ENCODE peak calls at places on chromosome 4, in six cellular contexts. One of them, this sample, is unnamed.

GRCh38 chr4:80221161-80221560 is 23.9 kb downstream of the PRDM8 start:
- DNase-seq in epithelial cell of proximal tubule: no peak
- DNase-seq in A549: no peak
- DNase-seq in stomach: no peak
- DNase-seq in psoas muscle: no peak
- DNase-seq in pancreas: no peak
- DNase-seq in this sample: no peak

GRCh38 chr4:94926936-94927335 is 169.2 kb downstream of the BMPR1B start:
- DNase-seq in epithelial cell of proximal tubule: no peak
- DNase-seq in A549: no peak
- DNase-seq in stomach: no peak
- DNase-seq in psoas muscle: no peak
- DNase-seq in pancreas: no peak
- DNase-seq in this sample: no peak

GRCh38 chr4:42736538-42736937 is 79.6 kb upstream of the ATP8A1 start:
- DNase-seq in epithelial cell of proximal tubule: no peak
- DNase-seq in A549: no peak
- DNase-seq in stomach: no peak
- DNase-seq in psoas muscle: no peak
- DNase-seq in pancreas: no peak
- DNase-seq in this sample: no peak

GRCh38 chr4:122842392-122842791 is 15.8 kb downstream of the FGF2 start:
- DNase-seq in epithelial cell of proximal tubule: no peak
- DNase-seq in A549: no peak
- DNase-seq in stomach: no peak
- DNase-seq in psoas muscle: no peak
- DNase-seq in pancreas: no peak
- DNase-seq in this sample: no peak

GRCh38 chr4:5376015-5376414 is 324.7 kb downstream of the STK32B start:
- DNase-seq in epithelial cell of proximal tubule: no peak
- DNase-seq in A549: no peak
- DNase-seq in stomach: no peak
- DNase-seq in psoas muscle: no peak
- DNase-seq in pancreas: no peak
- DNase-seq in this sample: no peak

GRCh38 chr4:184337907-184338306 is 120.2 kb upstream of the ENPP6 start:
- DNase-seq in epithelial cell of proximal tubule: no peak
- DNase-seq in A549: no peak
- DNase-seq in stomach: no peak
- DNase-seq in psoas muscle: no peak
- DNase-seq in pancreas: no peak
- DNase-seq in this sample: no peak

GRCh38 chr4:156329779-156330178 is 376.1 kb upstream of the CTSO start:
- DNase-seq in epithelial cell of proximal tubule: no peak
- DNase-seq in A549: no peak
- DNase-seq in stomach: no peak
- DNase-seq in psoas muscle: no peak
- DNase-seq in pancreas: no peak
- DNase-seq in this sample: no peak

GRCh38 chr4:173013232-173013932 is 155.2 kb upstream of the GALNT7 start:
- DNase-seq in epithelial cell of proximal tubule: no peak
- DNase-seq in A549: peak; percentile 27
- DNase-seq in stomach: peak; percentile 49
- DNase-seq in psoas muscle: no peak
- DNase-seq in pancreas: no peak
- DNase-seq in this sample: peak; percentile 73

GRCh38 chr4:145083891-145084640 is 13.9 kb downstream of the ANAPC10 start:
- DNase-seq in epithelial cell of proximal tubule: no peak
- DNase-seq in A549: no peak
- DNase-seq in stomach: no peak
- DNase-seq in psoas muscle: no peak
- DNase-seq in pancreas: no peak
- DNase-seq in this sample: no peak

GRCh38 chr4:74772783-74773182 is 21.5 kb downstream of the BTC start:
- DNase-seq in epithelial cell of proximal tubule: no peak
- DNase-seq in A549: no peak
- DNase-seq in stomach: no peak
- DNase-seq in psoas muscle: no peak
- DNase-seq in pancreas: no peak
- DNase-seq in this sample: no peak

GRCh38 chr4:80295841-80296240 is 29.4 kb downstream of the FGF5 start:
- DNase-seq in epithelial cell of proximal tubule: no peak
- DNase-seq in A549: no peak
- DNase-seq in stomach: no peak
- DNase-seq in psoas muscle: no peak
- DNase-seq in pancreas: no peak
- DNase-seq in this sample: no peak

GRCh38 chr4:104941661-104942062 is 205.0 kb upstream of the TET2 start:
- DNase-seq in epithelial cell of proximal tubule: peak; percentile 79
- DNase-seq in A549: no peak
- DNase-seq in stomach: no peak
- DNase-seq in psoas muscle: no peak
- DNase-seq in pancreas: no peak
- DNase-seq in this sample: no peak

GRCh38 chr4:119240568-119240967 is 28.1 kb downstream of the USP53 start:
- DNase-seq in epithelial cell of proximal tubule: no peak
- DNase-seq in A549: no peak
- DNase-seq in stomach: no peak
- DNase-seq in psoas muscle: no peak
- DNase-seq in pancreas: no peak
- DNase-seq in this sample: no peak

GRCh38 chr4:176205299-176205698 is 9.9 kb upstream of the SPATA4 start:
- DNase-seq in epithelial cell of proximal tubule: no peak
- DNase-seq in A549: no peak
- DNase-seq in stomach: no peak
- DNase-seq in psoas muscle: no peak
- DNase-seq in pancreas: no peak
- DNase-seq in this sample: no peak

GRCh38 chr4:87521757-87522374 is 7.3 kb downstream of the SPARCL1 start:
- DNase-seq in epithelial cell of proximal tubule: no peak
- DNase-seq in A549: peak; percentile 5
- DNase-seq in stomach: no peak
- DNase-seq in psoas muscle: no peak
- DNase-seq in pancreas: no peak
- DNase-seq in this sample: no peak

GRCh38 chr4:37893164-37893563 is 2.3 kb downstream of the TBC1D1 start:
- DNase-seq in epithelial cell of proximal tubule: no peak
- DNase-seq in A549: no peak
- DNase-seq in stomach: no peak
- DNase-seq in psoas muscle: no peak
- DNase-seq in pancreas: no peak
- DNase-seq in this sample: no peak

GRCh38 chr4:37889849-37890500 is 909 bp upstream of the TBC1D1 start:
- DNase-seq in epithelial cell of proximal tubule: no peak
- DNase-seq in A549: no peak
- DNase-seq in stomach: no peak
- DNase-seq in psoas muscle: peak; percentile 59
- DNase-seq in pancreas: peak; percentile 47
- DNase-seq in this sample: no peak

GRCh38 chr4:37892641-37893040 is 1.8 kb downstream of the TBC1D1 start:
- DNase-seq in epithelial cell of proximal tubule: no peak
- DNase-seq in A549: no peak
- DNase-seq in stomach: no peak
- DNase-seq in psoas muscle: no peak
- DNase-seq in pancreas: no peak
- DNase-seq in this sample: no peak

GRCh38 chr4:37891221-37892159 is 606 bp downstream of the TBC1D1 start:
- DNase-seq in epithelial cell of proximal tubule: no peak
- DNase-seq in A549: no peak
- DNase-seq in stomach: peak; percentile 33
- DNase-seq in psoas muscle: peak; percentile 74
- DNase-seq in pancreas: no peak
- DNase-seq in this sample: no peak

DNA sequence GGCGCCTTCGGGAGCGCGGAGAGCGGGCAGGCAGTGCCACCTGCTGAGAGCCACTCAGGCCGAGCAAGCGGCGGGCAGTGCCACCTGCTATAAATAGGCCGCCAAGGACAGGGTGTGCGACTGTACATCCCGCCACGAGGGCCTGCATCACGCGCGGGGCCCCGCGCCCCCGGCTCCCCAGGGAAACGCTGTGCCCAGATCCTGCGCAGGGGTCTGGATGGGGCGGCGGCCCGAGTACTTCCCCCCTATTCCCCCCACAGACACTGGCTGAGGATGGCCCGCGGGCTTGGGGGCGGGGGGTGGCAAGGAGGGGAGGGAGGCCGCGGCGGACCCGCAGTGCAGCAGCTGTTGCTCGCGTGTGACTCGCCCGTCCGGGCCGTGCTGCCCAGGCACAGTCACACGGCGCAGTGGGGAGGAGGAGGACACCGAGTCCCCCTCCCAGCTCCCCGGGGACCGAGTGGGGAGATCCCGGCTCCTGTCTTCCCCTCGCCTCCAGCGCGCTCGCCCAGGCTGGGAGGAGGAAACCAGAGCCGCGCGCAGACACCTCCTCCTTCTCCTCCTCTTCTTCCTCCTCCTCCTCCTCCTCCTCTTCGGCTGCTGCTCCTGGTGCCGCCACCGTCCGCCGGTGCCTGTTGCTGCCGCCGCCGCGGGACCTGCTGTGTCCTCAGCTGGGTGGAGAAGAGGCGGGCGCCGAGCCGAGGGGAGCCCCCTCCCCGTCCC is at the start of gene TBC1D1:
- DNase-seq in epithelial cell of proximal tubule: no peak
- DNase-seq in A549: peak; percentile 5
- DNase-seq in stomach: peak; percentile 75
- DNase-seq in psoas muscle: peak; percentile 94
- DNase-seq in pancreas: peak; percentile 91
- DNase-seq in this sample: no peak
- TF ChIP-seq CTCF in epithelial cell of proximal tubule: peak; percentile 33
- TF ChIP-seq CTCF in A549: no peak
- TF ChIP-seq CTCF in stomach: no peak
- TF ChIP-seq CTCF in psoas muscle: peak; percentile 28
- TF ChIP-seq CTCF in pancreas: no peak
- TF ChIP-seq CTCF in this sample: no peak

GRCh38 chr4:127352220-127352619 is 280.5 kb upstream of the INTU start:
- DNase-seq in epithelial cell of proximal tubule: no peak
- DNase-seq in A549: no peak
- DNase-seq in stomach: no peak
- DNase-seq in psoas muscle: no peak
- DNase-seq in pancreas: no peak
- DNase-seq in this sample: no peak
- TF ChIP-seq CTCF in epithelial cell of proximal tubule: no peak
- TF ChIP-seq CTCF in A549: no peak
- TF ChIP-seq CTCF in stomach: no peak
- TF ChIP-seq CTCF in psoas muscle: no peak
- TF ChIP-seq CTCF in pancreas: no peak
- TF ChIP-seq CTCF in this sample: no peak

GRCh38 chr4:154545689-154546088 is 4.5 kb downstream of the PLRG1 start:
- DNase-seq in epithelial cell of proximal tubule: no peak
- DNase-seq in A549: no peak
- DNase-seq in stomach: no peak
- DNase-seq in psoas muscle: no peak
- DNase-seq in pancreas: no peak
- DNase-seq in this sample: no peak
- TF ChIP-seq CTCF in epithelial cell of proximal tubule: peak; percentile 26
- TF ChIP-seq CTCF in A549: no peak
- TF ChIP-seq CTCF in stomach: no peak
- TF ChIP-seq CTCF in psoas muscle: no peak
- TF ChIP-seq CTCF in pancreas: no peak
- TF ChIP-seq CTCF in this sample: peak; percentile 32

GRCh38 chr4:101075536-101075935 is 271.8 kb downstream of the PPP3CA start:
- DNase-seq in epithelial cell of proximal tubule: no peak
- DNase-seq in A549: no peak
- DNase-seq in stomach: no peak
- DNase-seq in psoas muscle: no peak
- DNase-seq in pancreas: no peak
- DNase-seq in this sample: no peak
- TF ChIP-seq CTCF in epithelial cell of proximal tubule: no peak
- TF ChIP-seq CTCF in A549: no peak
- TF ChIP-seq CTCF in stomach: no peak
- TF ChIP-seq CTCF in psoas muscle: no peak
- TF ChIP-seq CTCF in pancreas: no peak
- TF ChIP-seq CTCF in this sample: no peak

This sample was measured in neural crest cell.